ENCODE peak calls at places on chromosomes 1 and 21, in seven cellular contexts. One of them, this sample, is unnamed.
A peak's percentile ranks its signal among the peaks of the same experiment; 100 is the strongest.

GRCh38 chr1:204726478-204726877 is 40.9 kb upstream of the LRRN2 start:
- DNase-seq in EH: peak; percentile 39
- DNase-seq in hepatic stellate cell: no peak
- DNase-seq in effector memory CD4-positive, alpha-beta T cell: no peak
- DNase-seq in NCI-H1436: no peak
- DNase-seq in Daoy: peak; percentile 72
- DNase-seq in HT-29: no peak
- DNase-seq in this sample: no peak

GRCh38 chr1:100860397-100860991 is 34.1 kb downstream of the EXTL2 start:
- DNase-seq in hepatic stellate cell: no peak
- DNase-seq in Daoy: peak; percentile 28
- DNase-seq in EH: peak; percentile 76
- DNase-seq in HT-29: no peak
- DNase-seq in NCI-H1436: no peak
- DNase-seq in effector memory CD4-positive, alpha-beta T cell: no peak
- DNase-seq in this sample: no peak

GRCh38 chr1:76989976-76990375 is 122.7 kb downstream of the ST6GALNAC5 start:
- DNase-seq in hepatic stellate cell: no peak
- DNase-seq in effector memory CD4-positive, alpha-beta T cell: no peak
- DNase-seq in NCI-H1436: no peak
- DNase-seq in HT-29: no peak
- DNase-seq in EH: peak; percentile 44
- DNase-seq in Daoy: no peak
- DNase-seq in this sample: no peak

GRCh38 chr1:117613969-117614865 is 8.4 kb downstream of the TENT5C start:
- DNase-seq in NCI-H1436: no peak
- DNase-seq in EH: no peak
- DNase-seq in HT-29: no peak
- DNase-seq in Daoy: no peak
- DNase-seq in effector memory CD4-positive, alpha-beta T cell: no peak
- DNase-seq in hepatic stellate cell: no peak
- DNase-seq in this sample: no peak

GRCh38 chr1:84574936-84575335 is 696 bp upstream of the CTBS start:
- DNase-seq in EH: no peak
- DNase-seq in hepatic stellate cell: no peak
- DNase-seq in effector memory CD4-positive, alpha-beta T cell: no peak
- DNase-seq in HT-29: no peak
- DNase-seq in NCI-H1436: no peak
- DNase-seq in Daoy: no peak
- DNase-seq in this sample: no peak

GRCh38 chr21:44391345-44392091 is 38.1 kb downstream of the TRPM2 start:
- DNase-seq in HT-29: no peak
- DNase-seq in Daoy: no peak
- DNase-seq in EH: no peak
- DNase-seq in hepatic stellate cell: no peak
- DNase-seq in NCI-H1436: no peak
- DNase-seq in effector memory CD4-positive, alpha-beta T cell: no peak
- DNase-seq in this sample: no peak

GRCh38 chr1:231242516-231243198 is 1.6 kb downstream of the GNPAT start:
- DNase-seq in hepatic stellate cell: peak; percentile 25
- DNase-seq in NCI-H1436: no peak
- DNase-seq in EH: peak; percentile 33
- DNase-seq in Daoy: no peak
- DNase-seq in HT-29: peak; percentile 37
- DNase-seq in effector memory CD4-positive, alpha-beta T cell: no peak
- DNase-seq in this sample: no peak

GRCh38 chr1:246450485-246451251 is 56.4 kb downstream of the SMYD3 start:
- DNase-seq in Daoy: peak; percentile 13
- DNase-seq in effector memory CD4-positive, alpha-beta T cell: no peak
- DNase-seq in EH: peak; percentile 41
- DNase-seq in HT-29: peak; percentile 66
- DNase-seq in hepatic stellate cell: peak; percentile 15
- DNase-seq in NCI-H1436: peak; percentile 65
- DNase-seq in this sample: no peak

GRCh38 chr1:61116421-61116820 is 34.1 kb downstream of the NFIA start:
- DNase-seq in Daoy: no peak
- DNase-seq in HT-29: no peak
- DNase-seq in effector memory CD4-positive, alpha-beta T cell: no peak
- DNase-seq in EH: no peak
- DNase-seq in hepatic stellate cell: no peak
- DNase-seq in NCI-H1436: no peak
- DNase-seq in this sample: no peak

GRCh38 chr1:8259498-8260290 is 58.2 kb upstream of the SLC45A1 start:
- DNase-seq in NCI-H1436: no peak
- DNase-seq in HT-29: peak; percentile 76
- DNase-seq in hepatic stellate cell: peak; percentile 54
- DNase-seq in effector memory CD4-positive, alpha-beta T cell: no peak
- DNase-seq in EH: peak; percentile 78
- DNase-seq in Daoy: peak; percentile 71
- DNase-seq in this sample: no peak

GRCh38 chr1:2990376-2991115 is 30.7 kb upstream of the ACTRT2 start:
- DNase-seq in HT-29: no peak
- DNase-seq in hepatic stellate cell: no peak
- DNase-seq in Daoy: no peak
- DNase-seq in EH: no peak
- DNase-seq in effector memory CD4-positive, alpha-beta T cell: no peak
- DNase-seq in NCI-H1436: no peak
- DNase-seq in this sample: no peak

GRCh38 chr1:116128669-116129068 is 17.5 kb downstream of the MAB21L3 start:
- DNase-seq in HT-29: no peak
- DNase-seq in Daoy: peak; percentile 55
- DNase-seq in effector memory CD4-positive, alpha-beta T cell: no peak
- DNase-seq in hepatic stellate cell: no peak
- DNase-seq in EH: no peak
- DNase-seq in NCI-H1436: no peak
- DNase-seq in this sample: no peak

GRCh38 chr1:204196068-204196795 is at the start of gene KISS1:
- DNase-seq in HT-29: no peak
- DNase-seq in NCI-H1436: no peak
- DNase-seq in Daoy: no peak
- DNase-seq in hepatic stellate cell: no peak
- DNase-seq in EH: no peak
- DNase-seq in effector memory CD4-positive, alpha-beta T cell: no peak
- DNase-seq in this sample: no peak

GRCh38 chr1:59776960-59777852 is 37.5 kb upstream of the HOOK1 start:
- DNase-seq in HT-29: no peak
- DNase-seq in EH: peak; percentile 84
- DNase-seq in hepatic stellate cell: peak; percentile 17
- DNase-seq in Daoy: peak; percentile 28
- DNase-seq in effector memory CD4-positive, alpha-beta T cell: no peak
- DNase-seq in NCI-H1436: no peak
- DNase-seq in this sample: no peak

GRCh38 chr1:223074427-223074826 is 68.6 kb downstream of the TLR5 start:
- DNase-seq in effector memory CD4-positive, alpha-beta T cell: no peak
- DNase-seq in NCI-H1436: no peak
- DNase-seq in hepatic stellate cell: no peak
- DNase-seq in HT-29: no peak
- DNase-seq in EH: peak; percentile 26
- DNase-seq in Daoy: no peak
- DNase-seq in this sample: no peak

GRCh38 chr1:206470692-206471414 is 577 bp downstream of the IKBKE start:
- DNase-seq in EH: peak; percentile 85
- DNase-seq in HT-29: peak; percentile 12
- DNase-seq in Daoy: peak; percentile 90
- DNase-seq in NCI-H1436: no peak
- DNase-seq in effector memory CD4-positive, alpha-beta T cell: no peak
- DNase-seq in hepatic stellate cell: peak; percentile 86
- DNase-seq in this sample: no peak

GRCh38 chr1:225343618-225344017 is 84.2 kb downstream of the LBR start:
- DNase-seq in hepatic stellate cell: no peak
- DNase-seq in HT-29: peak; percentile 46
- DNase-seq in EH: peak; percentile 10
- DNase-seq in NCI-H1436: peak; percentile 26
- DNase-seq in effector memory CD4-positive, alpha-beta T cell: no peak
- DNase-seq in Daoy: no peak
- DNase-seq in this sample: no peak

GRCh38 chr1:76073471-76073870 is 1.1 kb upstream of the ST6GALNAC3 start:
- DNase-seq in NCI-H1436: no peak
- DNase-seq in HT-29: no peak
- DNase-seq in effector memory CD4-positive, alpha-beta T cell: no peak
- DNase-seq in hepatic stellate cell: peak; percentile 61
- DNase-seq in EH: peak; percentile 84
- DNase-seq in Daoy: peak; percentile 72
- DNase-seq in this sample: no peak

GRCh38 chr1:245173446-245174178 is 18.8 kb downstream of the KIF26B start:
- DNase-seq in EH: peak; percentile 18
- DNase-seq in effector memory CD4-positive, alpha-beta T cell: no peak
- DNase-seq in hepatic stellate cell: no peak
- DNase-seq in HT-29: peak; percentile 51
- DNase-seq in Daoy: no peak
- DNase-seq in NCI-H1436: no peak
- DNase-seq in this sample: no peak

GRCh38 chr1:5639323-5639722 is 352.9 kb downstream of the NPHP4 start:
- DNase-seq in NCI-H1436: no peak
- DNase-seq in Daoy: no peak
- DNase-seq in EH: no peak
- DNase-seq in HT-29: no peak
- DNase-seq in hepatic stellate cell: no peak
- DNase-seq in effector memory CD4-positive, alpha-beta T cell: no peak
- DNase-seq in this sample: no peak

GRCh38 chr1:109256971-109257681 is 7.8 kb downstream of the CELSR2 start:
- DNase-seq in HT-29: no peak
- DNase-seq in hepatic stellate cell: no peak
- DNase-seq in Daoy: peak; percentile 90
- DNase-seq in NCI-H1436: no peak
- DNase-seq in effector memory CD4-positive, alpha-beta T cell: no peak
- DNase-seq in EH: peak; percentile 72
- DNase-seq in this sample: no peak

GRCh38 chr1:68565923-68566322 is 69.0 kb upstream of the DEPDC1 start:
- DNase-seq in hepatic stellate cell: no peak
- DNase-seq in HT-29: no peak
- DNase-seq in effector memory CD4-positive, alpha-beta T cell: no peak
- DNase-seq in NCI-H1436: no peak
- DNase-seq in EH: no peak
- DNase-seq in Daoy: no peak
- DNase-seq in this sample: no peak

GRCh38 chr1:162551969-162552683 is 9.4 kb upstream of the UAP1 start:
- DNase-seq in Daoy: no peak
- DNase-seq in NCI-H1436: no peak
- DNase-seq in hepatic stellate cell: no peak
- DNase-seq in EH: no peak
- DNase-seq in HT-29: no peak
- DNase-seq in effector memory CD4-positive, alpha-beta T cell: no peak
- DNase-seq in this sample: no peak

GRCh38 chr1:183777359-183777758 is 27.6 kb upstream of the RGL1 start:
- DNase-seq in EH: no peak
- DNase-seq in HT-29: no peak
- DNase-seq in hepatic stellate cell: peak; percentile 13
- DNase-seq in NCI-H1436: no peak
- DNase-seq in Daoy: no peak
- DNase-seq in effector memory CD4-positive, alpha-beta T cell: no peak
- DNase-seq in this sample: no peak

GRCh38 chr1:156025873-156026272 is 5.1 kb upstream of the SSR2 start:
- DNase-seq in Daoy: peak; percentile 64
- DNase-seq in NCI-H1436: peak; percentile 49
- DNase-seq in EH: peak; percentile 51
- DNase-seq in effector memory CD4-positive, alpha-beta T cell: no peak
- DNase-seq in hepatic stellate cell: peak; percentile 82
- DNase-seq in HT-29: peak; percentile 76
- DNase-seq in this sample: no peak

GRCh38 chr1:173367136-173367535 is 110.0 kb upstream of the PRDX6 start:
- DNase-seq in effector memory CD4-positive, alpha-beta T cell: no peak
- DNase-seq in hepatic stellate cell: no peak
- DNase-seq in Daoy: no peak
- DNase-seq in NCI-H1436: no peak
- DNase-seq in EH: peak; percentile 36
- DNase-seq in HT-29: no peak
- DNase-seq in this sample: no peak

GRCh38 chr1:95116666-95117206 is 419 bp upstream of the TLCD4 start:
- DNase-seq in EH: peak; percentile 24
- DNase-seq in Daoy: peak; percentile 87
- DNase-seq in NCI-H1436: peak; percentile 74
- DNase-seq in effector memory CD4-positive, alpha-beta T cell: peak; percentile 9
- DNase-seq in hepatic stellate cell: peak; percentile 14
- DNase-seq in HT-29: peak; percentile 81
- DNase-seq in this sample: peak; percentile 11

GRCh38 chr1:228304225-228304624 is 96.4 kb downstream of the OBSCN start:
- DNase-seq in hepatic stellate cell: no peak
- DNase-seq in effector memory CD4-positive, alpha-beta T cell: no peak
- DNase-seq in Daoy: no peak
- DNase-seq in HT-29: no peak
- DNase-seq in NCI-H1436: no peak
- DNase-seq in EH: no peak
- DNase-seq in this sample: no peak

GRCh38 chr21:41328660-41329300 is 12.2 kb downstream of the FAM3B start:
- DNase-seq in HT-29: no peak
- DNase-seq in effector memory CD4-positive, alpha-beta T cell: no peak
- DNase-seq in Daoy: peak; percentile 74
- DNase-seq in hepatic stellate cell: no peak
- DNase-seq in EH: peak; percentile 3
- DNase-seq in NCI-H1436: no peak
- DNase-seq in this sample: no peak

GRCh38 chr1:244246334-244246733 is 195.3 kb downstream of the ZBTB18 start:
- DNase-seq in HT-29: no peak
- DNase-seq in effector memory CD4-positive, alpha-beta T cell: no peak
- DNase-seq in EH: no peak
- DNase-seq in NCI-H1436: no peak
- DNase-seq in Daoy: no peak
- DNase-seq in hepatic stellate cell: no peak
- DNase-seq in this sample: no peak

This sample was measured in T-helper 17 cell.